ENCODE peak calls at places on chromosomes 12 and 14, in nine cellular contexts. E, K, M, F, P, B, T, I and Y are unnamed samples.

GRCh38 chr14:59407246-59407615 is 57.9 kb downstream of the GPR135 start:
- DNase-seq in F (no peak), M (no peak), P (no peak), B (no peak), E (no peak), K (no peak), I (no peak), T (no peak), Y (no peak)

GRCh38 chr14:51236314-51236713 is 3.7 kb upstream of the TMX1 start:
- DNase-seq in E (no peak), I (no peak), P (no peak), K (no peak), F (no peak), B (no peak), M (no peak), T (no peak), Y (no peak)

GRCh38 chr12:47832263-47832933 is 12.7 kb upstream of the HDAC7 start:
- DNase-seq in F (no peak), T (no peak), E (no peak), I (no peak), P (no peak), K (no peak), M (no peak), B (peak), Y (no peak)

GRCh38 chr14:63759454-63759853 is 31.6 kb upstream of the SGPP1 start:
- DNase-seq in T (no peak), I (no peak), M (no peak), E (no peak), K (no peak), F (no peak), P (no peak), B (no peak), Y (no peak)

GRCh38 chr12:34403706-34404376 is 381.5 kb downstream of the ALG10 start:
- DNase-seq in F (peak), M (no peak), B (peak), P (peak), I (no peak), T (peak), K (peak), E (peak), Y (no peak)

GRCh38 chr12:26453246-26453645 is 257.9 kb downstream of the SSPN start:
- DNase-seq in P (no peak), M (no peak), K (no peak), E (no peak), B (no peak), T (no peak), I (no peak), F (no peak), Y (no peak)

GRCh38 chr14:37254411-37254947 is 56.7 kb downstream of the MIPOL1 start:
- DNase-seq in P (no peak), B (no peak), F (no peak), I (no peak), M (no peak), T (no peak), E (no peak), K (no peak), Y (no peak)

GRCh38 chr12:30719060-30719459 is 23.4 kb upstream of the IPO8 start:
- DNase-seq in K (no peak), T (no peak), M (no peak), F (no peak), B (no peak), I (no peak), E (no peak), P (no peak), Y (no peak)

GRCh38 chr14:103725001-103725682 is 9.5 kb downstream of the ZFYVE21 start:
- DNase-seq in K (no peak), T (no peak), F (no peak), B (no peak), E (no peak), M (no peak), P (no peak), I (no peak), Y (no peak)

GRCh38 chr14:61258985-61259384 is 22.2 kb downstream of the TMEM30B start:
- DNase-seq in I (no peak), F (no peak), M (no peak), E (no peak), T (no peak), B (no peak), K (no peak), P (no peak), Y (no peak)

GRCh38 chr12:118094039-118094438 is 9.8 kb downstream of the VSIG10 start:
- DNase-seq in I (no peak), M (no peak), F (no peak), E (no peak), B (no peak), P (no peak), T (no peak), K (no peak), Y (no peak)

GRCh38 chr14:63781686-63782085 is 53.8 kb upstream of the SGPP1 start:
- DNase-seq in K (no peak), F (no peak), M (no peak), I (no peak), T (no peak), P (no peak), E (no peak), B (no peak), Y (no peak)

GRCh38 chr12:124930576-124930975 is 16.1 kb upstream of the UBC start:
- DNase-seq in E (no peak), P (no peak), T (no peak), I (no peak), M (no peak), K (no peak), B (no peak), F (no peak), Y (no peak)

GRCh38 chr14:58572092-58572853 is 65.5 kb upstream of the DACT1 start:
- DNase-seq in B (no peak), T (no peak), P (no peak), F (no peak), E (no peak), I (peak), M (peak), K (no peak), Y (no peak)

GRCh38 chr12:11959117-11959823 is 111.5 kb upstream of the BCL2L14 start:
- DNase-seq in I (no peak), E (no peak), P (no peak), K (no peak), F (no peak), B (no peak), M (no peak), T (no peak), Y (no peak)

GRCh38 chr14:91036741-91037469 is 23.5 kb downstream of the RPS6KA5 start:
- DNase-seq in I (no peak), K (no peak), B (no peak), P (no peak), E (no peak), T (no peak), F (no peak), M (no peak), Y (no peak)

GRCh38 chr14:24411468-24412454 is 13.0 kb downstream of the NYNRIN start:
- DNase-seq in P (peak), M (peak), E (no peak), T (no peak), K (no peak), B (no peak), I (peak), F (no peak), Y (no peak)

GRCh38 chr14:30988509-30988908 is 36.9 kb upstream of the AP4S1 start:
- DNase-seq in M (no peak), T (no peak), I (no peak), K (no peak), B (no peak), E (no peak), F (no peak), P (no peak), Y (no peak)

GRCh38 chr14:23095196-23096108 is at the start of gene C14orf119:
- DNase-seq in T (peak), E (peak), I (peak), K (peak), B (peak), P (peak), F (peak), M (peak), Y (peak)

GRCh38 chr12:111349101-111349747 is 19.7 kb downstream of the PHETA1 start:
- DNase-seq in T (no peak), E (no peak), F (no peak), B (no peak), M (no peak), I (no peak), P (no peak), K (no peak), Y (no peak)

GRCh38 chr14:92240658-92241057 is 82.3 kb upstream of the SLC24A4 start:
- DNase-seq in K (no peak), I (no peak), M (no peak), E (no peak), T (no peak), P (no peak), F (no peak), B (no peak), Y (no peak)

GRCh38 chr14:92247937-92248336 is 75.0 kb upstream of the SLC24A4 start:
- DNase-seq in B (no peak), K (no peak), T (no peak), P (no peak), I (no peak), E (no peak), F (no peak), M (no peak), Y (no peak)

GRCh38 chr14:92247347-92247746 is 75.6 kb upstream of the SLC24A4 start:
- DNase-seq in B (no peak), M (no peak), T (no peak), F (no peak), I (no peak), K (no peak), P (no peak), E (no peak), Y (no peak)

GRCh38 chr14:92244805-92245204 is 78.2 kb upstream of the SLC24A4 start:
- DNase-seq in K (no peak), P (no peak), M (no peak), B (no peak), F (no peak), T (no peak), I (no peak), E (no peak), Y (no peak)

DNA sequence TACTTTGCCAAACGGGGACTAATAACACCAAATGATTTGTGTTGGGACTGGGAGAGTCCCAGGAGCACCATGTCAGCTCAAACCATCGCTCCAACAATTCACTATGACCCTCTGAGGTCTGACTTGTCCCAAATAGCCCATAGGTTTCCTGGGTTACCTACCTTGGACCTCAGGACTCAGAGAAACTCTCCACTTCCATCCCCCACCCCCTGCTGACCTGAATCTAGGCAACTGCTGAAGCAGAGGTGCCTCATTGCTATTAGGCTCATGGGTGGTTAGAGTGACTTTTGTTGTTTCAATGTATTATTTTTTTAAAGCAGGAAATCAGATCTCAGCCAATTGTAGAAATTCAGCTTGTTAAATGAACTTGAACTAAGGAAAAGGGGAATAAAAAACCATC is 81.0 kb upstream of the SLC24A4 start:
- DNase-seq in B (no peak), P (no peak), I (no peak), K (no peak), T (no peak), E (no peak), M (no peak), F (no peak), Y (no peak)
- H3K27ac ChIP-seq in B (no peak), P (no peak), I (no peak), K (no peak), T (no peak), E (no peak), M (no peak), F (no peak), Y (no peak)

DNA sequence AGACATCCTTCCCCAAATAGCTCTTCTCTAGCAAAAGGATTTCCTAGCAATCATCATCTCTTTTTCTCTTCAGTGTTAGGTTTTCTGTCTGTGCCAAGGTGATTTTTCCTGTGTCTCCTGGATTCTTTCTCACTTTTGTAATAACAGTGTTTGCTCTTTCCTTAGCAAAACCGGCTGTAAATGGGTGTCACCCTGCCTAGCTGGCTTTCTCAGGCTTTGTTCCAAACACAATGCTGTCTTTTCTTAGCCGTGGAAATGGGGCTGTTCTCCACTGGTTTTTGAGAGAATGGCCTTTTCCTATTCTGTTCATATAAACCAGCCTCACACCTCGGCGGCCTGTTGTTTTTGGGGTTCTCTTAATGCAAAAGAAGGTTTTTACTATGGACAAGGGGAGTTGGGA is 21.9 kb downstream of the JDP2 start:
- DNase-seq in P (no peak), B (no peak), M (no peak), K (no peak), F (no peak), E (no peak), T (no peak), I (no peak), Y (no peak)
- H3K27ac ChIP-seq in P (no peak), B (no peak), M (peak), K (peak), F (peak), E (peak), T (peak), I (no peak), Y (no peak)

GRCh38 chr12:56204275-56204674 is 15.0 kb upstream of the SMARCC2 start:
- DNase-seq in M (no peak), T (no peak), B (no peak), K (no peak), F (no peak), E (no peak), P (no peak), I (no peak), Y (no peak)
- H3K27ac ChIP-seq in M (no peak), T (no peak), B (no peak), K (no peak), F (no peak), E (no peak), P (no peak), I (peak), Y (no peak)

GRCh38 chr12:57262126-57262822 is 11.3 kb upstream of the STAC3 start:
- DNase-seq in M (no peak), I (no peak), P (no peak), F (no peak), B (no peak), K (no peak), E (no peak), T (no peak), Y (no peak)

GRCh38 chr12:57258977-57259970 is 8.3 kb upstream of the STAC3 start:
- DNase-seq in P (no peak), M (no peak), I (no peak), T (no peak), K (no peak), E (no peak), B (no peak), F (no peak), Y (no peak)

GRCh38 chr12:57261385-57261784 is 10.4 kb upstream of the STAC3 start:
- DNase-seq in K (no peak), T (no peak), I (no peak), B (no peak), E (no peak), P (no peak), F (no peak), M (no peak), Y (no peak)

GRCh38 chr12:57263096-57263495 is 12.1 kb upstream of the STAC3 start:
- DNase-seq in P (no peak), K (no peak), F (no peak), M (no peak), B (no peak), T (no peak), I (no peak), E (no peak), Y (no peak)

DNA sequence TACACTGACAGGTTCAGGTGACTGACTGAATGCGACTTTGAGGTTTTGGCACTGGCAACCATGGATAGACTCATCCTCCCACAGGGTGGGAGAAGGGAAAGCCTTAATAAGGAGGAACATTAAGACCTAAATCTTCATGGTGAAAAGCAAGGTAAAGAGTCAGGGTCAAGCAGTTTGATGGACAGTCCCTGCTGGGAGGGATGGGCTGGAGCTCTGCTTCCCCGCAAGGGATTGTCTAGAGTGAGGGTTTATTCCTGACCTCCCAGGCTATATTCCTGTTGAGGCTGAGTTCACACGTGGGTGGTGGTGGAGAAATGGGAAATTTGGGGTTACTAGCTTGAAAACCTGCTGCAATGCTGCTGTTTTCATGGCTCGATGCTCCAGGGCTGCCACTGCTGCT is 9.4 kb upstream of the STAC3 start:
- DNase-seq in P (no peak), K (no peak), B (no peak), T (no peak), I (no peak), E (no peak), F (no peak), M (no peak), Y (no peak)
- H3K27ac ChIP-seq in P (no peak), K (no peak), B (no peak), T (no peak), I (no peak), E (no peak), F (no peak), M (no peak), Y (no peak)

GRCh38 chr14:68563256-68564131 is 229.4 kb downstream of the ZFP36L1 start:
- DNase-seq in M (no peak), B (peak), P (no peak), I (no peak), K (peak), E (peak), T (no peak), F (no peak), Y (no peak)
- H3K27ac ChIP-seq in M (peak), B (peak), P (no peak), I (peak), K (peak), E (peak), T (peak), F (peak), Y (no peak)

GRCh38 chr14:105487449-105487985 is 831 bp downstream of the CRIP1 start:
- DNase-seq in F (peak), T (no peak), M (no peak), B (peak), K (no peak), E (no peak), I (no peak), P (no peak), Y (peak)

GRCh38 chr14:105484997-105485393 is 1.7 kb upstream of the CRIP1 start:
- DNase-seq in E (no peak), T (no peak), K (no peak), P (no peak), I (no peak), B (no peak), M (no peak), F (no peak), Y (no peak)

GRCh38 chr14:105486974-105487448 is 325 bp downstream of the CRIP1 start:
- DNase-seq in T (no peak), E (peak), M (no peak), I (no peak), F (peak), P (no peak), K (peak), B (peak), Y (peak)

GRCh38 chr14:105485720-105486332 is 860 bp upstream of the CRIP1 start:
- DNase-seq in T (no peak), E (no peak), B (no peak), M (peak), I (peak), F (no peak), P (peak), K (no peak), Y (peak)

DNA sequence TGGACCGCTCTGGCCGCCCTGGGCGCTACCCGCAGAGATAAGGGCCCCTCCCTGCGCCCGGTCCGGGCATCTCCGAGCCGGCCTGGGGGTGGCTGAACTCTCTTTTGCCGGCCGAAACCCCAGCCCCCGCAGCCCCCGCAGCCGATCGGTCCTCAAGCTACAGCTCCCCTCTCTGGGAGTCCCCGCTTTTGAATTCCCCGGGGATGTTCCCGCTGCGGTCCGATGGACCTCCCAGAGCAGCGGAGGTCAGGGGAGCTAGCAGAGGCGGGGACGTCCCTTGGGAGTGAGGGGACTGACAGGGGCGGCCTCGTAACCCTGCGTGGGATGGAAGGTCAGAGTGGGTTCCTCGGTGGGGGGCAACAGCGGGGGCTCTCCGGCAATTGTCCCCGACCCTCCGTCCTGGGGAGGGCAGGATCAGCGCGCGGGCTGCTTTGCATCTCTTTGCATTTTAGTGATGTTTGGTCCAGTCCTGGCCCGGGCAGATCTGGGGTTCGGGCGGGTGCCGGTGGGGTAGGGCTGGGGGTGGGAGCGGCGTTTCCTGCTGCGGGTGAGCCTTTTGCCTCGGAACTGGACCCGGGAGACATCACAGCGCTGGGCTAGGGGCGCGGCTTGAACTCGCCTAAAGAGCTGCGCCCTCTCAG is at the start of gene CRIP1:
- DNase-seq in F (no peak), I (no peak), K (no peak), B (no peak), P (no peak), T (no peak), E (no peak), M (no peak), Y (no peak)
- H3K27ac ChIP-seq in F (peak), I (peak), K (peak), B (no peak), P (peak), T (peak), E (peak), M (peak), Y (peak)

DNA sequence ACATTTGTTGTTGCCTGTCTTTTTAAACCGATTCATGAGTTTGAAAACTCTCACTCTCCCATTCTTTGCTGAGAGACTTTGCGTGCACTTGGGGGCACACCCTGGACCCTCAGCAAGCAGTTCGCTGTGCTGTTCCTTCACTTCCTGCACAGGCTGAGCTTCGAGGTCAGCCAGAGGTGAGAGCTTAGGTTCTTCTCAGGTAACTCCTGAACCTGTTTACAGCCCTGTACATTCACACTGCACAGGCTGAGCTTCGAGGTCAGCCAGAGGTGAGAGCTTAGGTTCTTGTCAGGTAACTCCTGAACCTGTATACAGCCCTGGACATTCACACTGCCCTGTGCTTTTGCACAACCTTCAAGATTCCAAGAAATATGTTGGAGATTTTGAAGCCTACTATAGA is 9.8 kb upstream of the CLECL1 start:
- DNase-seq in T (no peak), P (no peak), M (no peak), K (no peak), E (no peak), I (no peak), B (no peak), F (peak), Y (peak)
- H3K27ac ChIP-seq in T (no peak), P (no peak), M (no peak), K (no peak), E (no peak), I (no peak), B (no peak), F (peak), Y (peak)

GRCh38 chr12:1353451-1353850 is 240.9 kb downstream of the FBXL14 start:
- DNase-seq in P (no peak), M (no peak), T (no peak), F (no peak), I (no peak), K (no peak), E (no peak), B (no peak), Y (no peak)

GRCh38 chr12:1351926-1352325 is 242.5 kb downstream of the FBXL14 start:
- DNase-seq in K (no peak), T (no peak), B (no peak), M (no peak), E (no peak), I (no peak), F (no peak), P (no peak), Y (no peak)

GRCh38 chr12:1348606-1349005 is 245.8 kb downstream of the FBXL14 start:
- DNase-seq in E (no peak), T (no peak), K (no peak), F (no peak), B (no peak), I (no peak), P (no peak), M (no peak), Y (no peak)

GRCh38 chr12:1350055-1350933 is 244.1 kb downstream of the FBXL14 start:
- DNase-seq in K (no peak), P (no peak), E (no peak), T (no peak), I (no peak), M (no peak), F (no peak), B (peak), Y (no peak)

GRCh38 chr12:1350934-1351240 is 243.5 kb downstream of the FBXL14 start:
- DNase-seq in T (no peak), B (no peak), P (no peak), K (no peak), F (no peak), M (no peak), I (no peak), E (no peak), Y (no peak)
- H3K27ac ChIP-seq in T (no peak), B (no peak), P (peak), K (no peak), F (no peak), M (no peak), I (peak), E (no peak), Y (no peak)